ENCODE peak calls at places on chromosomes 1 and 21, in five cellular contexts. R, L, G, H and Q are unnamed samples.

GRCh38 chr1:170694172-170694926 is 30.4 kb downstream of the PRRX1 start:
- DNase-seq in L (no peak), R (no peak), H (no peak), G (no peak), Q (no peak)

GRCh38 chr1:91487469-91487868 is 13.2 kb upstream of the CDC7 start:
- DNase-seq in H (no peak), G (no peak), R (no peak), L (no peak), Q (no peak)

GRCh38 chr1:32431736-32432400 is 33.0 kb upstream of the ZBTB8B start:
- DNase-seq in H (no peak), L (no peak), R (no peak), G (no peak), Q (no peak)

GRCh38 chr21:33875026-33875695 is 40.4 kb downstream of the ATP5PO start:
- DNase-seq in H (no peak), R (no peak), G (no peak), L (no peak), Q (no peak)

GRCh38 chr1:245704765-245705164 is 550.0 kb downstream of the KIF26B start:
- DNase-seq in H (peak; percentile 39), L (no peak), R (no peak), G (no peak), Q (no peak)

GRCh38 chr21:35075546-35075945 is 26.4 kb upstream of the RUNX1 start:
- DNase-seq in R (no peak), G (no peak), H (peak; percentile 59), L (peak; percentile 38), Q (no peak)

GRCh38 chr1:230005040-230005439 is 62.0 kb upstream of the GALNT2 start:
- DNase-seq in H (no peak), G (no peak), R (no peak), L (no peak), Q (no peak)

GRCh38 chr1:217067642-217068041 is 344.4 kb upstream of the ESRRG start:
- DNase-seq in R (no peak), L (no peak), G (no peak), H (no peak), Q (no peak)

GRCh38 chr1:85438353-85438752 is 26.6 kb downstream of the DDAH1 start:
- DNase-seq in R (no peak), H (peak; percentile 35), G (no peak), L (no peak), Q (no peak)

GRCh38 chr1:26045712-26046312 is at the start of gene SLC30A2:
- DNase-seq in R (no peak), G (no peak), H (no peak), L (no peak), Q (no peak)

GRCh38 chr1:112034277-112034676 is 44.8 kb upstream of the KCND3 start:
- DNase-seq in G (no peak), H (no peak), R (no peak), L (no peak), Q (no peak)

GRCh38 chr1:172774561-172774960 is 115.7 kb downstream of the FASLG start:
- DNase-seq in H (no peak), G (no peak), L (no peak), R (no peak), Q (no peak)

GRCh38 chr1:93763981-93764750 is 82.5 kb upstream of the BCAR3 start:
- DNase-seq in L (no peak), R (peak; percentile 14), H (no peak), G (no peak), Q (no peak)

GRCh38 chr1:88609051-88609450 is 75.0 kb upstream of the PKN2 start:
- DNase-seq in L (no peak), G (no peak), R (no peak), H (no peak), Q (no peak)

GRCh38 chr1:174690266-174690665 is 242.5 kb downstream of the GPR52 start:
- DNase-seq in R (no peak), L (no peak), G (no peak), H (no peak), Q (no peak)

GRCh38 chr1:16215882-16216753 is 3.7 kb upstream of the ARHGEF19 start:
- DNase-seq in R (peak; percentile 96), G (peak; percentile 67), H (peak; percentile 87), L (no peak), Q (no peak)

GRCh38 chr1:12021616-12022015 is 2.3 kb downstream of the MIIP start:
- DNase-seq in R (no peak), G (no peak), H (no peak), L (no peak), Q (no peak)

GRCh38 chr21:36964832-36965719 is 1.4 kb downstream of the HLCS start:
- DNase-seq in H (no peak), R (no peak), L (no peak), G (no peak), Q (no peak)

GRCh38 chr1:178945763-178946266 is 74.9 kb upstream of the ANGPTL1 start:
- DNase-seq in G (no peak), H (no peak), L (no peak), R (no peak), Q (no peak)

GRCh38 chr1:199545780-199546179 is 481.7 kb upstream of the NR5A2 start:
- DNase-seq in H (peak; percentile 11), R (peak; percentile 48), G (no peak), L (no peak), Q (no peak)

GRCh38 chr1:159929155-159930051 is 4.1 kb upstream of the TAGLN2 start:
- DNase-seq in L (no peak), R (no peak), H (no peak), G (no peak), Q (no peak)

GRCh38 chr1:19074361-19074901 is 118.0 kb upstream of the IFFO2 start:
- DNase-seq in G (no peak), L (no peak), H (no peak), R (no peak), Q (no peak)

GRCh38 chr1:94670273-94670672 is 128.7 kb upstream of the F3 start:
- DNase-seq in H (no peak), L (no peak), R (no peak), G (no peak), Q (no peak)

GRCh38 chr1:200095057-200095577 is 67.6 kb downstream of the NR5A2 start:
- DNase-seq in L (no peak), H (no peak), R (no peak), G (no peak), Q (no peak)

GRCh38 chr1:30779294-30780071 is 21.9 kb upstream of the LAPTM5 start:
- DNase-seq in H (peak; percentile 70), G (peak; percentile 64), R (peak; percentile 76), L (no peak), Q (peak; percentile 15)

GRCh38 chr1:154176341-154176740 is 15.6 kb downstream of the TPM3 start:
- DNase-seq in G (no peak), R (no peak), L (peak; percentile 29), H (peak; percentile 84), Q (no peak)

GRCh38 chr1:23169727-23170335 is 1.2 kb upstream of the LUZP1 start:
- DNase-seq in L (peak; percentile 78), R (peak; percentile 55), G (peak; percentile 23), H (peak; percentile 95), Q (no peak)

GRCh38 chr1:109186704-109187071 is 27.0 kb upstream of the SARS1 start:
- DNase-seq in G (no peak), L (no peak), H (no peak), R (no peak), Q (no peak)

GRCh38 chr1:213830371-213830770 is 157.4 kb upstream of the PROX1 start:
- DNase-seq in G (no peak), H (no peak), L (no peak), R (no peak), Q (no peak)

GRCh38 chr1:234373064-234373937 is at the start of gene COA6:
- DNase-seq in G (peak; percentile 73), L (peak; percentile 89), H (peak; percentile 98), R (peak; percentile 92), Q (peak; percentile 76)
- TF ChIP-seq CTCF in G (no peak), L (no peak), H (no peak), R (no peak), Q (no peak)

GRCh38 chr1:100463809-100464424 is 74.0 kb upstream of the GPR88 start:
- DNase-seq in H (peak; percentile 76), G (no peak), R (peak; percentile 59), L (no peak), Q (no peak)

GRCh38 chr1:100461222-100461621 is 76.7 kb upstream of the GPR88 start:
- DNase-seq in G (no peak), L (no peak), R (peak; percentile 11), H (no peak), Q (no peak)

GRCh38 chr1:100458925-100459814 is 78.8 kb upstream of the GPR88 start:
- DNase-seq in R (peak; percentile 70), L (peak; percentile 26), G (no peak), H (peak; percentile 91), Q (peak; percentile 14)

GRCh38 chr1:100459815-100460114 is 78.2 kb upstream of the GPR88 start:
- DNase-seq in G (no peak), H (no peak), R (no peak), L (no peak), Q (no peak)

GRCh38 chr1:100462291-100463040 is 75.5 kb upstream of the GPR88 start:
- DNase-seq in R (no peak), L (no peak), H (no peak), G (no peak), Q (no peak)
- H3K4me3 ChIP-seq in R (no peak overlapping the region), L (no peak overlapping the region), H (no peak overlapping the region), G (no peak overlapping the region), Q (no peak overlapping the region)

DNA sequence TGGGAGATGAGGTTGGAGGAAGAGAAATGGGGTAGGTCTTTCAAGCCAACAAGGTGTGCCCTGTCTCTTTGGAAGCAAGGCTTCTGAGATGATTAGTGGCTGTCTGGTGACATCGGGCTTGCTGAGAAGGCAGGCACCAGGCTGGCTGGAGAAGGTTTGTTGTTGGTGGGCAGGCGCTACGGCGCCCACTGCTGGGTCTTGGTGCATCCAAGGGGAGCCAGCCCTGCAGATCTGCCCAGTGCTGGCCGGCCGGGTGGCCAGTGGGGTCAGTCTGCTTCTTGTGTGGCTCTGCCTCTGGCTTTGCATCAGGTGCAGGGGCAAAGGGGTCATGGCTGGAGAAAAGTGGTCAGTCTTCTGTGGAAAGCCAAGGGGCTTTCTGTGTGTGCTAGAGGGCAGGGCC is 126.2 kb downstream of the TLR5 start:
- DNase-seq in H (no peak), R (no peak), G (no peak), L (no peak), Q (no peak)
- TF ChIP-seq CTCF in H (no peak), R (no peak), G (no peak), L (no peak), Q (no peak)

GRCh38 chr1:153030895-153031294 is at the start of gene SPRR1B:
- DNase-seq in H (no peak), R (no peak), L (no peak), G (no peak), Q (no peak)
- H3K4me3 ChIP-seq in H (no peak within 1 kb of the TSS), R (no peak within 1 kb of the TSS), L (no peak within 1 kb of the TSS), G (no peak within 1 kb of the TSS), Q (no peak within 1 kb of the TSS)

GRCh38 chr1:21575351-21575942 is 66.2 kb downstream of the ALPL start:
- DNase-seq in H (no peak), L (no peak), R (no peak), G (no peak), Q (no peak)

GRCh38 chr1:21573971-21574458 is 64.8 kb downstream of the ALPL start:
- DNase-seq in R (peak; percentile 70), G (no peak), L (no peak), H (peak; percentile 87), Q (no peak)

GRCh38 chr1:21576031-21576797 is 67.0 kb downstream of the ALPL start:
- DNase-seq in H (no peak), L (no peak), G (no peak), R (no peak), Q (no peak)

GRCh38 chr1:21573475-21573874 is 64.3 kb downstream of the ALPL start:
- DNase-seq in H (no peak), R (no peak), L (no peak), G (no peak), Q (no peak)

GRCh38 chr1:21574464-21575151 is 65.4 kb downstream of the ALPL start:
- DNase-seq in L (no peak), H (peak; percentile 76), G (no peak), R (peak; percentile 45), Q (no peak)
- TF ChIP-seq CTCF in L (no peak), H (no peak), G (no peak), R (no peak), Q (no peak)